ENCODE peak calls at places on chromosomes 3 and 15, in seven cellular contexts. R is endodermal cell, G is uterus, C is sigmoid colon, S is ascending aorta, E is heart left ventricle, N is pancreas. B is an unnamed sample. For H3K36me3 and H3K4me1, the result is how much of the 10 kb centered on the place peaks cover.

GRCh38 chr3:48662753-48663488 is at the start of gene CELSR3:
- DNase-seq in R (peak), G (peak), C (no peak), S (peak), E (no peak), N (no peak), B (peak)

GRCh38 chr3:151859125-151859741 is 14.2 kb upstream of the SUCNR1 start:
- DNase-seq in R (no peak), G (no peak), C (no peak), S (no peak), E (no peak), N (no peak), B (no peak)

GRCh38 chr15:81229596-81229995 is 32.9 kb downstream of the IL16 start:
- DNase-seq in R (no peak), G (peak), C (peak), S (peak), E (no peak), N (no peak), B (no peak)

GRCh38 chr3:48428863-48429415 is 947 bp downstream of the PLXNB1 start:
- DNase-seq in R (peak), G (peak), C (peak), S (no peak), E (peak), N (peak), B (peak)

GRCh38 chr3:105564546-105565288 is 198.0 kb downstream of the ALCAM start:
- DNase-seq in R (no peak), G (no peak), C (no peak), S (no peak), E (no peak), N (no peak), B (no peak)

GRCh38 chr3:47163990-47164848 is at the start of gene SETD2:
- DNase-seq in R (peak), G (peak), C (peak), S (peak), E (peak), N (peak), B (peak)

GRCh38 chr3:119976214-119976613 is 118.0 kb downstream of the GSK3B start:
- DNase-seq in R (no peak), G (no peak), C (no peak), S (no peak), E (no peak), N (no peak), B (no peak)

GRCh38 chr3:167473863-167474262 is at the start of gene SERPINI2:
- DNase-seq in R (no peak), G (no peak), C (no peak), S (no peak), E (no peak), N (no peak), B (no peak)

DNA sequence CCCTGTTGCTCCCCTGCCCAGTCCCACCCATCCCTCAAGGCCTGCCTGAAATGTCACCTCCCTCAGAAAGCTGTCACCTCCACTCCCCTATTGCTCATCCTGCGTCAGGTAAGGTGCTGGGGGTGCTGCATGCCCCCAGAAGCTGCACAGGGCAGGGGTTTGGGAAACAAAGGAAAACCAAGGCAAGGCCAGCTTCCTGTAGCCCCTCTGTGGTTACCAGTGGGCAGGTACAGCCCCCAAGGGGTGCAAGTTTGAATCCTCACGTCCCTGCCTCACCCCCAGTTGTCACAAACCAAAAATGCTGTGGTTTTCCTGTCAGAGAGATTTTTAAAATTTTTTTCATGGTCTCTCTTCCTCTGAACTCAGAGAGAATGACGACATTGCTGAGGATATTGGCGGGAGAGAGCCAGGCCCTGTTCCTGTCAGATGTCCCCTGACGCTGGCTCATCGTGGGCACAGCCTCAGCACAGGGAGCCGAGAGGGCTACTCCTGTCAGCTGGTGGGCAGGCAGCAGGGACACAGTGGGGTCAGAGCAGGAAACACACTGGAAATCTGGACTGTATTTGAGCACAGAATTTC is 27.0 kb downstream of the PSTPIP1 start:
- DNase-seq in R (peak), G (no peak), C (no peak), S (no peak), E (peak), N (no peak), B (peak)
- H3K36me3 ChIP-seq in R (under half), G (under half), C (under half), S (under half), E (under half), N (under half), B (under half)

DNA sequence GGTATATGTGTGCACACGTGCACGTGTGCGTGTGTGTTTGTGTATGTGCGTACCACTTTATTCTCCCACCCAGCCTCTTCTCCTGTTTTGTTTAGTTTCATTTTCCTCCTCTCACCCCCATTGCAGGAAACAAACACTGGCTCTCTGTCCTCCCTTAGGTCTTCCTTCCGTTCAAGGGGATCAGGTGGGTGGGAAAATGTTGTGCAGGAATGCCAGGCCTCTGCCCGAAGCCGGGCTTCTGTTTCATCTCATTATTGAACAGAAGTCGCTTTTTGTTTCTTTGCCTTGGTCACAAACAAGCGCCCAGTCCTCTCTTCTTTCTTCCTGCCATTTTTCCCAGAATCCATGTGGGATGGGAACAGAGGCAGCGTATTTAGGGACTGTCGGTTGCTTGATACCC is 69.6 kb downstream of the IGF1R start:
- DNase-seq in R (peak), G (no peak), C (no peak), S (no peak), E (no peak), N (no peak), B (no peak)
- H3K4me3 ChIP-seq in R (no peak), G (no peak), C (no peak), S (no peak), E (no peak), N (no peak), B (no peak)

GRCh38 chr3:161560006-161560637 is 63.5 kb downstream of the OTOL1 start:
- DNase-seq in R (peak), G (peak), C (peak), S (no peak), E (peak), N (no peak), B (peak)
- H3K4me1 ChIP-seq in R (under half), G (under half), C (under half), S (under half), E (under half), N (under half), B (under half)

DNA sequence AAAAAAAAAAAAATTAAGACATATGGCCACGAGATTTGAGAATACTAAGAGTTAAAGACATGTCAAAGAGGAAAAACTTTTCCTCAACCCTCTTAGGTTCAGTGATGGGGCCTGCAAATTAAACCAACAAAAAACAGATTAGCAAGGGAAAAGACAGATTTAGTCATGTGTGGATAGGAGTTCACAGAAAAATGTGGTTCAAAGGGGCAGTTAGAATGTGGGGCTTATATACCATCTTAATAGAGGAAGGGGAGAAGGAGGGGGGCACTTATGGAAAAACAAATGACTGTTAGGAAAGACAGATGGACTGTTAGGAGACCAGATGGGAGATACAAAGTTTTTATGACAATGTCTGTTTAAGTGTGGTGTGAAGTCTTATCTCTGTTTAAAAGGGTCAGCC is 68.7 kb upstream of the FURIN start:
- DNase-seq in R (no peak), G (no peak), C (no peak), S (no peak), E (no peak), N (no peak), B (no peak)
- H3K36me3 ChIP-seq in R (under half), G (under half), C (under half), S (under half), E (under half), N (under half), B (under half)

DNA sequence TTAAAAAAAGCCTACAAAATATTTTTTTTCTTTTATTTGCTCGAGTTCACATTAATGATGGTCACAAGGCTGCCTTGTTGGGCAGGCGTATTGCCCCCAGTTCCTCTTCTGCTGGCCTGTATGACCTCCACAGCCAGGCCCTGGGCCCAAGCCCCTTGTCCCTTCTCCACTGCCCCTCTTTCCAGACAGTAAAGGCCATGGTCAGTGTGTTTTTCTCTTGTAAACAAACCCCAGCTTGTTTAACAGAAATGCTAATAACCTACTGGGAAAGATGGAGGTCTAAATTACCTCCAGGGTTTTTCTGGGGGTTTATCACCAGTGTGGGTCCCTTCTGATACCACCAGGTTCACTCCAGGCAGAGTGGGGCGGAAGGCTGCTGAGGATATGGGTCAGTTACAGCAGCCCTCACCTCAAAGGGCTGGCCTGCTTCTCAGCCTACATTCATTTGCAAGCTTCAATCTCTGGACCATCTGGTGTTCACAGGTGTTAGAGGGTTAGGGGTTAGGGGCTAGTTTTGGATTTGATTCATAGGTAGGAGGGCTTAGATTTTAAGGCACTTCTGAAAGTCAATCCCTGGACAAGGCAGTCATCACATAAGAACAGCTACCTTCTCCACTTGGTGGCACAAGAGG is 2.0 kb upstream of the MANF start:
- DNase-seq in R (no peak), G (no peak), C (no peak), S (peak), E (no peak), N (no peak), B (no peak)
- H3K4me3 ChIP-seq in R (peak), G (no peak), C (no peak), S (no peak), E (no peak), N (no peak), B (no peak)

GRCh38 chr15:78763111-78763795 is 48.0 kb downstream of the ADAMTS7 start:
- DNase-seq in R (no peak), G (peak), C (peak), S (peak), E (no peak), N (peak), B (no peak)

GRCh38 chr15:78761020-78761419 is 50.2 kb downstream of the ADAMTS7 start:
- DNase-seq in R (no peak), G (no peak), C (peak), S (peak), E (peak), N (peak), B (no peak)

GRCh38 chr15:78761891-78762385 is 49.3 kb downstream of the ADAMTS7 start:
- DNase-seq in R (no peak), G (peak), C (peak), S (no peak), E (no peak), N (peak), B (no peak)

GRCh38 chr15:78752492-78753358 is 58.5 kb downstream of the ADAMTS7 start:
- DNase-seq in R (no peak), G (no peak), C (peak), S (peak), E (peak), N (no peak), B (peak)

GRCh38 chr15:78757636-78757905 is 53.7 kb downstream of the ADAMTS7 start:
- DNase-seq in R (no peak), G (no peak), C (no peak), S (no peak), E (no peak), N (no peak), B (no peak)
- H3K4me1 ChIP-seq in R (under half), G (under half), C (under half), S (under half), E (half or more), N (under half), B (under half)

DNA sequence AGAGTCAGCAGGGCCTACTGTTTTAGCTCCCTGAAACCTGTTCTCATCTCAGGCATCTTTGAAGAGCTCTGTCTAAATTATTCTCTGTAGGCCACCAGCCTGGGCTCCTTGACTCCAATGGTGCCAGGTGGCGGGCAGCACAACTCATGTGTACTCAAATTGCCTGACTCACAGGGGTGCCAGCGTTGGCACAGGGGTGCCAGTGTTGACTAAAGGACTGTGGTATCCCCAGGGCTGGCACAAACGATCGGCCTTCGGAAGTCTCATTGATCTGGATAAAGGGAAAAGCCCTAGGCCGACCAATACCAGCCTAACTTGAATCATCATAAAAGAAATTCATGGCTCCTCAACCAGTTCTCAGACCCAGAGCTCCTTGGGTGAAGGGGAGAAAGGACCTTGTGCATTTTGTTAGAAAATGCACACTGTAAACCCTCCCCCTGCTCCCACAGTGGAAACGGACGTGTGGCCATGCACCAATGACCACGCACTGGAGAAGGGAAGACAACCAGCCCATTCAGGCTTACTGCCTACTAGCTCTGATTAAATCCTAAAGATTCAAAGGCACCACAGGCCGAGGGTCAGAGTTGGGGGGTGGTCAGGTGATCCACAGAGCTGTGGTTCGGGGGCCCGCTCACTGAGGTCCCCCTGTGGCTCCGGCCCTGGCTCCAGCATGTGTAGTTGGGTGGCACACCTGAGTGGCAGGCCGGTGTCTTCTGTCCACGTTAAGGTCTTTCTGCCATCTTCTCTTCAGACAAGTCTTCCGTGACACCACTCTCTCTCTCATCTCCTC is 68.9 kb downstream of the NIPA2 start:
- DNase-seq in R (no peak), G (no peak), C (no peak), S (no peak), E (no peak), N (no peak), B (no peak)
- H3K36me3 ChIP-seq in R (half or more), G (under half), C (half or more), S (half or more), E (half or more), N (under half), B (under half)

DNA sequence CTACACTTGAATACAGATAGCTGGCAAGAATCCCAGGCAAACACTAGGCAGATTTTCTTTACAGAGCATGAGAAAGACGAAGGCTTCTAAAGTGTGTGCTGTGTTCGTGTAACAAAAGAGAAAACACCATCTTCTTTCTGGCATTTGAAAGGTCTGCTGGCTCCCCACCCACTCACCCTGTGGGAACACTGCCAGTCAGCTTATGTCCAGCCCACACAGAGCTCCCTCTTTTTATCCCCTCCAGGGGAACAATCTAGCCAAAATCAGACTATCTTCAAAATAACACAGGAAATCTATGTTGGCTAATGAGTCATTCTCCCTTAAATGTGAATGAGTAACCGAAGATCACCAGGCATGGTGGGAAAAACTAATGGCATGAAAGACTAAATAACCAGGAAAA is 45.6 kb upstream of the PAQR5 start:
- DNase-seq in R (no peak), G (no peak), C (no peak), S (no peak), E (no peak), N (no peak), B (no peak)
- H3K4me3 ChIP-seq in R (no peak), G (no peak), C (no peak), S (no peak), E (no peak), N (no peak), B (no peak)

GRCh38 chr15:73928971-73929627 is 2.8 kb downstream of the LOXL1 start:
- DNase-seq in R (no peak), G (no peak), C (no peak), S (peak), E (no peak), N (no peak), B (no peak)

GRCh38 chr15:73930790-73931281 is 4.6 kb downstream of the LOXL1 start:
- DNase-seq in R (no peak), G (no peak), C (no peak), S (no peak), E (peak), N (no peak), B (no peak)

GRCh38 chr15:73928241-73928579 is 1.9 kb downstream of the LOXL1 start:
- DNase-seq in R (no peak), G (no peak), C (no peak), S (no peak), E (no peak), N (no peak), B (no peak)

GRCh38 chr15:73931441-73931840 is 5.2 kb downstream of the LOXL1 start:
- DNase-seq in R (no peak), G (no peak), C (no peak), S (no peak), E (peak), N (no peak), B (no peak)

DNA sequence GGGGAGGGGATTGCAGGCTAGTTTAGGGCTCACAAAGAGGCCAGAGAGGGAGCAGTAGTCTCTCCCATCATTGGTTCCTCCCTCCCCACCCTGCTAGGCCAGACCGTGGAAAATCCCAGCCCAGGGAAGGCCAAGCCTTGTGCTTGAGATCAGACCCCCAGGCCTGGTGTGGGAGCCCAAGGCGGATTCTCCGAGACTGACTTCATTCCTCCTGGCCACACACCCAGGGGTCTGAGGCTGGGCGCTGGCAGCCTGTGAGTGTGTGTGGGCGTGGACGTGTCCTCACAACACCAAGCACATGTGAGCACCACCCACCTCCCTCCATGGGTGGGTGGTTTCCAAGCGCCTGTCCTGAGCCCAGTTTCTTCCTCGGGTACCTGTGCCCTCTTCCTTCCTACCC is 4.1 kb downstream of the LOXL1 start:
- DNase-seq in R (no peak), G (no peak), C (no peak), S (peak), E (peak), N (no peak), B (no peak)
- H3K4me1 ChIP-seq in R (under half), G (under half), C (half or more), S (under half), E (half or more), N (under half), B (under half)